ENCODE peak calls at places on chromosome 22, in six cellular contexts. K, P, Y, A, V and T are unnamed samples.

GRCh38 chr22:35514366-35514765 is 26.3 kb upstream of the RASD2 start:
- DNase-seq in K (no peak), V (no peak), A (no peak), Y (no peak), P (no peak), T (peak)

GRCh38 chr22:26050079-26050478 is 119.2 kb upstream of the SEZ6L start:
- DNase-seq in Y (no peak), K (no peak), P (no peak), A (no peak), V (no peak), T (no peak)

GRCh38 chr22:46900549-46900948 is 138.1 kb downstream of the TBC1D22A start:
- DNase-seq in K (no peak), P (no peak), A (no peak), V (no peak), Y (no peak), T (no peak)

GRCh38 chr22:50576070-50576469 is 2.2 kb downstream of the CPT1B start:
- DNase-seq in Y (peak), V (no peak), K (peak), A (no peak), P (peak), T (peak)

GRCh38 chr22:35154937-35155387 is 89.0 kb downstream of the ISX start:
- DNase-seq in Y (peak), K (peak), P (peak), A (peak), V (peak), T (peak)

GRCh38 chr22:38066381-38067027 is 9.3 kb downstream of the PICK1 start:
- DNase-seq in V (no peak), K (no peak), Y (no peak), A (no peak), P (no peak), T (no peak)

GRCh38 chr22:19629331-19629719 is 85.0 kb upstream of the SEPTIN5 start:
- DNase-seq in Y (peak), V (no peak), K (no peak), P (no peak), A (no peak), T (no peak)

GRCh38 chr22:47837703-47838102 is 1075.3 kb downstream of the TBC1D22A start:
- DNase-seq in K (no peak), V (peak), P (no peak), Y (peak), A (no peak), T (no peak)

GRCh38 chr22:24592846-24593809 is at the start of gene LRRC75B:
- DNase-seq in V (peak), Y (peak), A (peak), K (peak), P (peak), T (peak)

GRCh38 chr22:49168219-49168813 is 659.4 kb downstream of the BRD1 start:
- DNase-seq in Y (no peak), A (no peak), V (no peak), K (no peak), P (no peak), T (no peak)

GRCh38 chr22:33984211-33984610 is 63.9 kb upstream of the LARGE1 start:
- DNase-seq in Y (no peak), K (no peak), P (no peak), A (no peak), V (no peak), T (peak)

GRCh38 chr22:49151256-49152131 is 676.2 kb downstream of the BRD1 start:
- DNase-seq in Y (no peak), K (no peak), A (no peak), V (no peak), P (no peak), T (no peak)

GRCh38 chr22:28441720-28442263 is 237.8 kb downstream of the TTC28 start:
- DNase-seq in V (no peak), P (no peak), K (no peak), Y (no peak), A (peak), T (no peak)
- H2BK120ac ChIP-seq in V (peak), P (no peak), K (peak), Y (no peak), A (no peak), T (no peak)

GRCh38 chr22:29306830-29307657 is 594 bp downstream of the GAS2L1 start:
- DNase-seq in K (peak), A (peak), P (peak), V (no peak), Y (peak), T (peak)
- H2BK120ac ChIP-seq in K (peak), A (peak), P (peak), V (peak), Y (no peak), T (peak)

GRCh38 chr22:23538502-23538860 is 41.6 kb downstream of the IGLL1 start:
- DNase-seq in V (no peak), A (no peak), P (no peak), Y (peak), K (no peak), T (no peak)

GRCh38 chr22:23537421-23537820 is 42.7 kb downstream of the IGLL1 start:
- DNase-seq in K (no peak), P (no peak), Y (peak), A (no peak), V (no peak), T (no peak)

GRCh38 chr22:23542933-23543332 is 37.2 kb downstream of the IGLL1 start:
- DNase-seq in P (peak), K (peak), V (no peak), A (no peak), Y (no peak), T (no peak)

GRCh38 chr22:23536821-23537345 is 43.2 kb downstream of the IGLL1 start:
- DNase-seq in V (no peak), A (no peak), P (no peak), K (no peak), Y (peak), T (no peak)

GRCh38 chr22:23539135-23539838 is 40.8 kb downstream of the IGLL1 start:
- DNase-seq in Y (peak), K (peak), A (peak), P (peak), V (peak), T (peak)
- H2BK120ac ChIP-seq in Y (no peak), K (no peak), A (no peak), P (no peak), V (no peak), T (peak)

GRCh38 chr22:45760682-45761081 is 89.0 kb downstream of the ATXN10 start:
- DNase-seq in P (no peak), V (no peak), K (no peak), Y (no peak), A (no peak), T (no peak)
- H2BK120ac ChIP-seq in P (no peak), V (no peak), K (no peak), Y (no peak), A (no peak), T (no peak)

GRCh38 chr22:28883917-28884753 is 763 bp downstream of the ZNRF3 start:
- DNase-seq in Y (peak), V (peak), A (peak), K (peak), P (peak), T (peak)
- H2BK120ac ChIP-seq in Y (no peak), V (no peak), A (no peak), K (no peak), P (peak), T (peak)

GRCh38 chr22:27204817-27205216 is 547.4 kb downstream of the MIAT start:
- DNase-seq in A (no peak), V (no peak), P (no peak), Y (no peak), K (no peak), T (no peak)

GRCh38 chr22:27201741-27202140 is 544.4 kb downstream of the MIAT start:
- DNase-seq in V (no peak), P (no peak), K (no peak), Y (no peak), A (no peak), T (no peak)

GRCh38 chr22:27204280-27204679 is 546.9 kb downstream of the MIAT start:
- DNase-seq in V (no peak), K (no peak), P (no peak), Y (no peak), A (no peak), T (no peak)

GRCh38 chr22:27206001-27206746 is 548.8 kb downstream of the MIAT start:
- DNase-seq in K (peak), Y (no peak), A (no peak), P (no peak), V (no peak), T (no peak)

GRCh38 chr22:27203276-27203660 is 545.9 kb downstream of the MIAT start:
- DNase-seq in K (no peak), A (no peak), Y (no peak), P (no peak), V (no peak), T (no peak)
- H2BK120ac ChIP-seq in K (peak), A (no peak), Y (no peak), P (peak), V (peak), T (peak)

DNA sequence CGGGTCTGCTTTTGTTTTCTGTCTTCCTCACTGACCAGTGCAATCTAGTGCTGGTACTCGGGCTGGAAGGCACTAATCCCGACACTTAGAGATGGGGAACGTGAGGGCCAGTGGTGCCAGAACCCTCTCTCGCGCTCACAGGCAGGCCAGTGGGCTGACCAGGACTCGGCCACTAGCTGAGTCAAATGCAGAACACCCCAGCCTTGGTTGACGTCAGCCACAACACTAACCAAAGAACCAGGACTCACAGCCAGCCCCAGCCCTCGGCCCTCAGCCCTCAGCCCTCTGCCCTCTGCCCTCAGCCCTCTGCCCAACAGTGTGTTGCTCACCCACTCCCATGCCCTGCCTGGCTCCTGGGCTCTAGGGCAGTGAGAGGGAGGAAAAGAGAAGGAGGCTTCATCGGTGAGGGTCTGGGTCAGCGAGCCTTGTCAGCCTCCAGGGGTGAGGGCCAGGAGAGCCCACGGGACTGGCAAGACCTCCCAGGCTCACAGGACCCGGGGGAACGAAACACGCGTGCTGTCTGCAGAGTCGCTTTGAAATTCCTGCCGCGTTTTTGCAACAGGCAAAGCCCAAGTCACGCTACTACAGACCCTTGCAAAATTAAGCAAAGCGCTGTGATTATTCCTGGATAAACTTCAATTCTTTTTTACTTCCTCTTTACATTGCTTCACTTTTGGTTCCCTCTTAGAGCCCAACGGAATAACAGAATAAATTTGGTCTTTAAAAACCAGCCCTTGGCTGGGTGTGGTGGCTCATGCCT is 27.5 kb downstream of the KIAA0930 start:
- DNase-seq in V (no peak), Y (no peak), A (no peak), K (peak), P (peak), T (peak)
- H2BK120ac ChIP-seq in V (no peak), Y (no peak), A (no peak), K (peak), P (peak), T (no peak)

GRCh38 chr22:39176067-39176621 is 23.7 kb upstream of the CBX7 start:
- DNase-seq in A (peak), Y (peak), P (peak), K (peak), V (peak), T (peak)
- H2BK120ac ChIP-seq in A (peak), Y (peak), P (peak), K (peak), V (peak), T (peak)